ENCODE peak calls at places on chromosomes 12 and 14, in five cellular contexts. One of them, this sample, is unnamed. For H3K27me3, the result is how much of the 10 kb centered on the place peaks cover.

GRCh38 chr12:3200032-3200617 is 122.9 kb downstream of the TSPAN9 start:
- DNase-seq in gastrocnemius medialis: no peak
- DNase-seq in stomach: peak
- DNase-seq in IMR-90: peak
- DNase-seq in adrenal gland: peak
- DNase-seq in this sample: peak

GRCh38 chr14:104603623-104604401 is 760 bp downstream of the TMEM179 start:
- DNase-seq in gastrocnemius medialis: no peak
- DNase-seq in stomach: no peak
- DNase-seq in IMR-90: no peak
- DNase-seq in adrenal gland: no peak
- DNase-seq in this sample: no peak

GRCh38 chr12:39405580-39405979 is 37.3 kb downstream of the KIF21A start:
- DNase-seq in gastrocnemius medialis: no peak
- DNase-seq in stomach: no peak
- DNase-seq in IMR-90: no peak
- DNase-seq in adrenal gland: no peak
- DNase-seq in this sample: no peak

GRCh38 chr14:75315143-75315542 is 36.5 kb downstream of the FOS start:
- DNase-seq in gastrocnemius medialis: no peak
- DNase-seq in stomach: peak
- DNase-seq in IMR-90: peak
- DNase-seq in adrenal gland: no peak
- DNase-seq in this sample: no peak

GRCh38 chr14:92040431-92041040 is 677 bp upstream of the TRIP11 start:
- DNase-seq in gastrocnemius medialis: no peak
- DNase-seq in stomach: peak
- DNase-seq in IMR-90: peak
- DNase-seq in adrenal gland: no peak
- DNase-seq in this sample: no peak

GRCh38 chr12:30599631-30600030 is 96.0 kb downstream of the IPO8 start:
- DNase-seq in gastrocnemius medialis: no peak
- DNase-seq in stomach: no peak
- DNase-seq in IMR-90: peak
- DNase-seq in adrenal gland: no peak
- DNase-seq in this sample: no peak

GRCh38 chr12:9634177-9634803 is 26.6 kb upstream of the KLRB1 start:
- DNase-seq in gastrocnemius medialis: no peak
- DNase-seq in stomach: peak
- DNase-seq in IMR-90: peak
- DNase-seq in adrenal gland: peak
- DNase-seq in this sample: no peak

GRCh38 chr12:106296179-106296877 is 6.2 kb upstream of the TCP11L2 start:
- DNase-seq in gastrocnemius medialis: peak
- DNase-seq in stomach: no peak
- DNase-seq in IMR-90: peak
- DNase-seq in adrenal gland: no peak
- DNase-seq in this sample: no peak

GRCh38 chr14:55802986-55803431 is 223.0 kb downstream of the KTN1 start:
- DNase-seq in gastrocnemius medialis: no peak
- DNase-seq in stomach: no peak
- DNase-seq in IMR-90: peak
- DNase-seq in adrenal gland: no peak
- DNase-seq in this sample: no peak

GRCh38 chr14:88522393-88522792 is 32.4 kb downstream of the PTPN21 start:
- DNase-seq in gastrocnemius medialis: no peak
- DNase-seq in stomach: no peak
- DNase-seq in IMR-90: no peak
- DNase-seq in adrenal gland: no peak
- DNase-seq in this sample: no peak

GRCh38 chr14:95222151-95222631 is 64.9 kb upstream of the DICER1 start:
- DNase-seq in gastrocnemius medialis: peak
- DNase-seq in stomach: no peak
- DNase-seq in IMR-90: peak
- DNase-seq in adrenal gland: no peak
- DNase-seq in this sample: no peak

GRCh38 chr12:16350682-16351081 is 3.2 kb downstream of the MGST1 start:
- DNase-seq in gastrocnemius medialis: peak
- DNase-seq in stomach: no peak
- DNase-seq in IMR-90: peak
- DNase-seq in adrenal gland: no peak
- DNase-seq in this sample: no peak

GRCh38 chr14:26032348-26032747 is 565.5 kb downstream of the NOVA1 start:
- DNase-seq in gastrocnemius medialis: no peak
- DNase-seq in stomach: no peak
- DNase-seq in IMR-90: no peak
- DNase-seq in adrenal gland: no peak
- DNase-seq in this sample: no peak

GRCh38 chr14:103019236-103019635 is 38.1 kb downstream of the CDC42BPB start:
- DNase-seq in gastrocnemius medialis: no peak
- DNase-seq in stomach: no peak
- DNase-seq in IMR-90: no peak
- DNase-seq in adrenal gland: no peak
- DNase-seq in this sample: no peak

GRCh38 chr12:68633614-68634558 is 23.2 kb downstream of the RAP1B start:
- DNase-seq in gastrocnemius medialis: no peak
- DNase-seq in stomach: no peak
- DNase-seq in IMR-90: no peak
- DNase-seq in adrenal gland: no peak
- DNase-seq in this sample: no peak

GRCh38 chr14:104441275-104442106 is 138.1 kb upstream of the C14orf180 start:
- DNase-seq in gastrocnemius medialis: no peak
- DNase-seq in stomach: no peak
- DNase-seq in IMR-90: no peak
- DNase-seq in adrenal gland: no peak
- DNase-seq in this sample: no peak

GRCh38 chr14:35730871-35731270 is 78.2 kb downstream of the RALGAPA1 start:
- DNase-seq in gastrocnemius medialis: no peak
- DNase-seq in stomach: no peak
- DNase-seq in IMR-90: no peak
- DNase-seq in adrenal gland: no peak
- DNase-seq in this sample: no peak

GRCh38 chr14:92121207-92121669 is 268 bp downstream of the NDUFB1 start:
- DNase-seq in gastrocnemius medialis: peak
- DNase-seq in stomach: peak
- DNase-seq in IMR-90: peak
- DNase-seq in adrenal gland: no peak
- DNase-seq in this sample: peak

GRCh38 chr14:68716698-68717097 is 76.2 kb downstream of the ZFP36L1 start:
- DNase-seq in gastrocnemius medialis: no peak
- DNase-seq in stomach: peak
- DNase-seq in IMR-90: no peak
- DNase-seq in adrenal gland: no peak
- DNase-seq in this sample: no peak

GRCh38 chr14:87745507-87746118 is 247.4 kb downstream of the GALC start:
- DNase-seq in gastrocnemius medialis: no peak
- DNase-seq in stomach: no peak
- DNase-seq in IMR-90: peak
- DNase-seq in adrenal gland: peak
- DNase-seq in this sample: no peak

GRCh38 chr12:52038447-52038846 is 12.8 kb upstream of the NR4A1 start:
- DNase-seq in gastrocnemius medialis: no peak
- DNase-seq in stomach: no peak
- DNase-seq in IMR-90: peak
- DNase-seq in adrenal gland: no peak
- DNase-seq in this sample: no peak

GRCh38 chr14:81164167-81164774 is 56.5 kb downstream of the GTF2A1 start:
- DNase-seq in gastrocnemius medialis: no peak
- DNase-seq in stomach: peak
- DNase-seq in IMR-90: peak
- DNase-seq in adrenal gland: peak
- DNase-seq in this sample: no peak

GRCh38 chr14:75259510-75259855 is 19.1 kb upstream of the FOS start:
- DNase-seq in gastrocnemius medialis: no peak
- DNase-seq in stomach: no peak
- DNase-seq in IMR-90: peak
- DNase-seq in adrenal gland: no peak
- DNase-seq in this sample: no peak

GRCh38 chr14:68512088-68512487 is 280.8 kb downstream of the ZFP36L1 start:
- DNase-seq in gastrocnemius medialis: no peak
- DNase-seq in stomach: no peak
- DNase-seq in IMR-90: peak
- DNase-seq in adrenal gland: no peak
- DNase-seq in this sample: no peak

GRCh38 chr14:103801459-103801858 is 45.9 kb downstream of the PPP1R13B start:
- DNase-seq in gastrocnemius medialis: no peak
- DNase-seq in stomach: no peak
- DNase-seq in IMR-90: peak
- DNase-seq in adrenal gland: no peak
- DNase-seq in this sample: no peak

GRCh38 chr12:29234965-29235364 is 85.9 kb downstream of the FAR2 start:
- DNase-seq in gastrocnemius medialis: no peak
- DNase-seq in stomach: no peak
- DNase-seq in IMR-90: peak
- DNase-seq in adrenal gland: no peak
- DNase-seq in this sample: no peak

GRCh38 chr14:66238969-66239368 is 247.2 kb upstream of the CCDC196 start:
- DNase-seq in gastrocnemius medialis: no peak
- DNase-seq in stomach: no peak
- DNase-seq in IMR-90: no peak
- DNase-seq in adrenal gland: no peak
- DNase-seq in this sample: no peak
- TF ChIP-seq POLR2A in gastrocnemius medialis: no peak
- TF ChIP-seq POLR2A in stomach: no peak
- TF ChIP-seq POLR2A in IMR-90: no peak
- TF ChIP-seq POLR2A in adrenal gland: no peak
- TF ChIP-seq POLR2A in this sample: no peak

GRCh38 chr12:100404769-100405407 is 48.0 kb downstream of the SLC17A8 start:
- DNase-seq in gastrocnemius medialis: no peak
- DNase-seq in stomach: peak
- DNase-seq in IMR-90: peak
- DNase-seq in adrenal gland: no peak
- DNase-seq in this sample: no peak
- TF ChIP-seq CTCF in gastrocnemius medialis: peak
- TF ChIP-seq CTCF in stomach: no peak
- TF ChIP-seq CTCF in IMR-90: peak
- TF ChIP-seq CTCF in adrenal gland: peak
- TF ChIP-seq CTCF in this sample: peak

GRCh38 chr12:47650469-47650868 is 55.4 kb downstream of the RPAP3 start:
- DNase-seq in gastrocnemius medialis: no peak
- DNase-seq in stomach: no peak
- DNase-seq in IMR-90: peak
- DNase-seq in adrenal gland: no peak
- DNase-seq in this sample: no peak
- H3K27me3 ChIP-seq in gastrocnemius medialis: under half
- H3K27me3 ChIP-seq in stomach: under half
- H3K27me3 ChIP-seq in IMR-90: under half
- H3K27me3 ChIP-seq in adrenal gland: under half
- H3K27me3 ChIP-seq in this sample: under half

GRCh38 chr14:73748858-73749357 is 34.7 kb upstream of the PNMA1 start:
- DNase-seq in gastrocnemius medialis: no peak
- DNase-seq in stomach: no peak
- DNase-seq in IMR-90: no peak
- DNase-seq in adrenal gland: no peak
- DNase-seq in this sample: no peak

GRCh38 chr14:73752297-73752992 is 38.3 kb upstream of the PNMA1 start:
- DNase-seq in gastrocnemius medialis: no peak
- DNase-seq in stomach: peak
- DNase-seq in IMR-90: peak
- DNase-seq in adrenal gland: peak
- DNase-seq in this sample: peak

GRCh38 chr14:73751157-73751691 is 37.0 kb upstream of the PNMA1 start:
- DNase-seq in gastrocnemius medialis: no peak
- DNase-seq in stomach: no peak
- DNase-seq in IMR-90: no peak
- DNase-seq in adrenal gland: no peak
- DNase-seq in this sample: no peak

GRCh38 chr14:73749706-73750105 is 35.5 kb upstream of the PNMA1 start:
- DNase-seq in gastrocnemius medialis: no peak
- DNase-seq in stomach: no peak
- DNase-seq in IMR-90: no peak
- DNase-seq in adrenal gland: no peak
- DNase-seq in this sample: no peak

GRCh38 chr14:73750161-73750901 is 36.1 kb upstream of the PNMA1 start:
- DNase-seq in gastrocnemius medialis: no peak
- DNase-seq in stomach: peak
- DNase-seq in IMR-90: no peak
- DNase-seq in adrenal gland: no peak
- DNase-seq in this sample: no peak
- TF ChIP-seq POLR2A in gastrocnemius medialis: no peak
- TF ChIP-seq POLR2A in stomach: no peak
- TF ChIP-seq POLR2A in IMR-90: no peak
- TF ChIP-seq POLR2A in adrenal gland: no peak
- TF ChIP-seq POLR2A in this sample: no peak

DNA sequence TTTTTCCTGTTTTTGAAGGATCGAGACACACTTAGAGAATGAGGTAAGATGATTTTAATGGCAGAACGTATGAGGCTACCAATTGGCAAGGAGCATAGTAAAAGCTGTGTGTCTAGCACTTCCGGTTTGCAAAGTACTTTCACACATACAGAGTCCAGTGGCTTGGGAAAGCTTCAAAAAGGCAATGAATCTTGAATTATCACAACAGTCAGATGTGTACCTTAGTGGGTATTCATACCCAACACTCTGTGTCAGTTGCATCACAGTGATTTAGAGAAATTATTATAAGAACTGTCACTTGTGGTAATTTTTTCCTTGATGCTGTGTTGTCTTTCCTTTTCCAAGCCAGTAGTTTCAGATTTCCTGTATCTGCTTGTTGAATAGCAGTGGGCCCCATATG is 424.1 kb downstream of the PCNX1 start:
- DNase-seq in gastrocnemius medialis: no peak
- DNase-seq in stomach: no peak
- DNase-seq in IMR-90: no peak
- DNase-seq in adrenal gland: no peak
- DNase-seq in this sample: no peak
- TF ChIP-seq CTCF in gastrocnemius medialis: no peak
- TF ChIP-seq CTCF in stomach: no peak
- TF ChIP-seq CTCF in IMR-90: no peak
- TF ChIP-seq CTCF in adrenal gland: no peak
- TF ChIP-seq CTCF in this sample: no peak

GRCh38 chr14:85528882-85529585 is 910 bp upstream of the FLRT2 start:
- DNase-seq in gastrocnemius medialis: peak
- DNase-seq in stomach: no peak
- DNase-seq in IMR-90: peak
- DNase-seq in adrenal gland: peak
- DNase-seq in this sample: no peak

GRCh38 chr14:85531141-85531593 is 1.2 kb downstream of the FLRT2 start:
- DNase-seq in gastrocnemius medialis: peak
- DNase-seq in stomach: peak
- DNase-seq in IMR-90: peak
- DNase-seq in adrenal gland: peak
- DNase-seq in this sample: peak

GRCh38 chr14:85529803-85530574 is at the start of gene FLRT2:
- DNase-seq in gastrocnemius medialis: peak
- DNase-seq in stomach: peak
- DNase-seq in IMR-90: peak
- DNase-seq in adrenal gland: peak
- DNase-seq in this sample: peak

GRCh38 chr14:85531594-85532391 is 1.8 kb downstream of the FLRT2 start:
- DNase-seq in gastrocnemius medialis: peak
- DNase-seq in stomach: peak
- DNase-seq in IMR-90: peak
- DNase-seq in adrenal gland: peak
- DNase-seq in this sample: peak

GRCh38 chr14:85530626-85531025 is 682 bp downstream of the FLRT2 start:
- DNase-seq in gastrocnemius medialis: no peak
- DNase-seq in stomach: no peak
- DNase-seq in IMR-90: no peak
- DNase-seq in adrenal gland: no peak
- DNase-seq in this sample: no peak
- H3K27me3 ChIP-seq in gastrocnemius medialis: under half
- H3K27me3 ChIP-seq in stomach: half or more
- H3K27me3 ChIP-seq in IMR-90: under half
- H3K27me3 ChIP-seq in adrenal gland: under half
- H3K27me3 ChIP-seq in this sample: under half

This sample was measured in heart left ventricle.